ENCODE peak calls at places on chromosomes 7 and 10, in six cellular contexts. Z, C, H, S, R and O are unnamed samples.

GRCh38 chr7:19707240-19707639 is 1.6 kb downstream of the POLR1F start:
- DNase-seq in H (no peak), C (no peak), R (no peak), Z (peak), S (no peak), O (no peak)

GRCh38 chr7:30179016-30179436 is 44.2 kb downstream of the MTURN start:
- DNase-seq in Z (no peak), H (no peak), C (peak), R (no peak), S (peak), O (no peak)

GRCh38 chr7:25805027-25805687 is 346.8 kb upstream of the NFE2L3 start:
- DNase-seq in Z (peak), H (no peak), C (no peak), S (no peak), R (peak), O (no peak)

GRCh38 chr7:103065666-103066065 is 8.9 kb downstream of the FBXL13 start:
- DNase-seq in C (peak), Z (peak), R (no peak), S (peak), H (peak), O (no peak)

GRCh38 chr7:46279290-46279689 is 358.2 kb upstream of the IGFBP3 start:
- DNase-seq in H (no peak), R (no peak), Z (no peak), S (no peak), C (no peak), O (no peak)

GRCh38 chr7:108660465-108660864 is 90.8 kb downstream of the DNAJB9 start:
- DNase-seq in Z (peak), C (no peak), H (no peak), S (no peak), R (no peak), O (no peak)

GRCh38 chr10:86443069-86443468 is 76.5 kb upstream of the GRID1 start:
- DNase-seq in S (no peak), Z (peak), C (no peak), H (no peak), R (no peak), O (no peak)

GRCh38 chr7:82007315-82007714 is 237.5 kb upstream of the HGF start:
- DNase-seq in R (no peak), S (no peak), H (no peak), Z (no peak), C (no peak), O (no peak)

GRCh38 chr7:82897500-82897899 is 265.2 kb downstream of the PCLO start:
- DNase-seq in C (no peak), S (no peak), Z (no peak), H (no peak), R (no peak), O (no peak)

GRCh38 chr10:29648114-29648982 is 13.6 kb upstream of the SVIL start:
- DNase-seq in H (no peak), Z (peak), S (no peak), R (no peak), C (no peak), O (no peak)

GRCh38 chr10:68871731-68872342 is 29.3 kb upstream of the DDX50 start:
- DNase-seq in C (no peak), H (no peak), R (no peak), Z (peak), S (no peak), O (peak)

GRCh38 chr7:136555933-136556332 is 312.5 kb upstream of the CHRM2 start:
- DNase-seq in H (no peak), R (no peak), C (no peak), Z (no peak), S (no peak), O (no peak)

GRCh38 chr7:7969306-7970112 is 913 bp downstream of the GLCCI1 start:
- DNase-seq in Z (peak), S (peak), H (peak), C (peak), R (peak), O (peak)

GRCh38 chr10:108736111-108736510 is 1187.2 kb downstream of the XPNPEP1 start:
- DNase-seq in S (no peak), C (no peak), H (no peak), Z (peak), R (no peak), O (peak)

GRCh38 chr7:98110249-98111022 is 3.8 kb downstream of the LMTK2 start:
- DNase-seq in R (peak), Z (no peak), C (no peak), S (no peak), H (no peak), O (no peak)

GRCh38 chr10:93334901-93335312 is 147.2 kb downstream of the MYOF start:
- DNase-seq in Z (peak), S (no peak), H (no peak), C (no peak), R (no peak), O (no peak)

DNA sequence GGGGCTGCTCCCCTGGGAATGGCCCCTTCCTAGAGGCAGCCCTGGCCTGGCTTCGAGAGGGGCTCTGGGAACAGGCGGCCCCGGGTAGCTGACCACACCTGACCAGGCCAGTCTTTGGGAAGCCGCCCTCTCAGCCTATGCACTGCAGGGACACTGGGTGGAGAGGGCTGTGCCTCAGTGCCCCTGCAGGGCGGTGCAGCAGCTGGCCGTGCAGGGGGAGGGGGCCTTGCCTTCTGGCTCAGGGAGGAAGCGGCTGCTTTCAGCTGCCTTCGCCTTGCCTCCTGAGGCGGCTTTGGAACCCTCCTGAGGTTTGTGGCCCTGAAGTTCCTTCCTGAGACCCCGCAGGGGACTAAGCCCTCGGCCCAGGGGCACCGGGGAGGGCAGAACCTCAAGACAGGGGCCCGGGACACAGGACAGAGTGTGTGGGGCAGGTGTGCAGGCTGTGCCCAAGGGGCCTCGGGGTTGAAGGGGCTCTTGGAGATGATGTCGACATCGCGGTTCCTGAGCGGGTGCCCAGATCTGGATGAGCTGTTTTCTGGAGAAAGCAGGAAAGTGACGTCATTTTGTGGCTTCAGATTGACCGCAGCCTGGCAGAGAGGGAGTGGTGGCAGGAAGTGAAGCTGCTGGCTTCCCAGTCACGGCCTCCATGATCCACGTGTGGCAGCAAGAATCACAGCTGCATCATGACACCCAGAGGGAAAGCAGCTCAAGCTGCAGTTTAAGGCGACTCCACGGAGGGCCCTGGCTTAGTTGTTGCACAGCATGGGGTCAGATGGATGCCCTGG is 17.7 kb downstream of the ADAM8 start:
- DNase-seq in R (peak), Z (peak), C (no peak), H (peak), S (no peak), O (peak)
- H3K4me3 ChIP-seq in R (no peak), Z (no peak), C (no peak), H (no peak), S (no peak), O (no peak)

DNA sequence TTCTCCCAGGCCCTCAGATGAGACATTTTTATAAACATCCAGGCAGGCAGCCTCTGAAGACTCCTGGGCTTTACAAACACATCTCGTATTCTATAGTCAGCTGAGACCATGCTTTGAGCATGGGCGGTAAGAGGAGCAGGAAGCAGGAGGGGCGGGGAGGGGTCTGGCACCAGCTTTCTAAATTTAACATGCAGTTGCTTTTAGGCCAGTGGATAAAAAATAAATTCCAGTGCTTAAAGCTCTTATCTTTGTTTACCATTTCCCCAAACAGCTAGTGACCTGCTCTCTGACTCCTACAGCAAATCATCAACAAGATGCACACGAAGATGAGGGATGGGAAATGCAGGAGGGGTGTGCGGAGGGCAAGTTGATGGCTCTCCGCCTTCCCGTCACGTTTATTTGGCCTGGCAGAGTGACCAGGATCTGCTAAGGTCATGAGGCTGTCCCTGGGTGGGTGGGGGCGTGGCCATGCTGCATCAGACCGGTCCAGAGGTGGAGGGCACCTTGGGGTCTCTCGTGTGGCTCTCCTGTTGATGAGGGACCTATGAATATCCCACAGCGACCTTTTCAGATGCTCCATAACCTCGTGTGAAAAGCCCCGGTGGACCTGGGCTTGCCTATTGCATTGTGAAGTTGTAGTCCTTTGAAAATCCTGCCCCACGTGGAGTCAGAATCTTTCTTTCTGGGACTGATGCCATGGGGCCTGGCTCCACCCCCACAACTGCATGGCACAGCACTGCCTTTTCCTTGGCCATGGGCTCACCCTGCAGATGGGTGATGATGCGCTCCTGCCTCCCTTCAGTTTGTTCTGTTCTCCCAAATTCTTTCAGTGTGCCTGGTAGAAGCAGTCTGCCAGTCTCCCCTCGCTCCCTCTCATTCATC is 67.5 kb downstream of the PARP12 start:
- DNase-seq in H (no peak), C (no peak), R (peak), Z (peak), S (no peak), O (no peak)
- TF ChIP-seq CTCF in H (no peak), C (no peak), R (no peak), Z (no peak), S (no peak), O (no peak)

DNA sequence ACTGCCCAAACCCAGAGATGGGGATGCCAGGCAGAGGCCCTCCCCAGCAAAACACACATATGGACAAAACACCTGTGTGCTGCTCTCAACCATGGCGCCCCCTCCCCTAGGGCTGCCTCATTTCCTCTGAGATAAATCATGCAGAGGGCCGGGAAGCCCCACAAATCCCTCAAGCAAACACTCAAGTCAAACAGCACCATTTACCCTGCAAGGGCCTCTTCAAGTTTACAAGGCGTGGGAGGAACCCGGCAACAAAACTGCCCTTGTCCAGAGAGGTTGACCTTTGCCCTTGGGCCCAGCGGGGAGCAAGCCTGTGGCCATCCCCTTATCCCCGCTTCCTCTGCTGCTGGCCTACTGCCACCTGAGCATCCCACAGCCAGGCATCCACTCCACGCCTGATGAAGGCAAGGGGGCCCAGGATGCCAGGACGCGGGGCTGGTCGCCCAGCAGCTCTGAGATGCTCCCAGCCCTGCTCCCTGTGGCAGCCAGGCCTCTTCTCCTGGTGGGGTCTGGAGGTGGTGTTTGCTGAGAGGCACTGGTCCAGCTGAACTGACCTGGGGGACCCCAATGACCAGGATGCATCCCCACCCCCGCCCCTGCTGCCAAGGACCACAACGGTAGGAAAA is 77.4 kb downstream of the DLG5 start:
- DNase-seq in S (peak), C (peak), R (no peak), Z (no peak), H (no peak), O (no peak)
- H3K4me3 ChIP-seq in S (no peak), C (no peak), R (no peak), Z (no peak), H (no peak), O (no peak)

GRCh38 chr10:47403401-47404318 is 19.6 kb upstream of the ZNF488 start:
- DNase-seq in H (peak), C (no peak), S (no peak), Z (no peak), R (no peak), O (no peak)
- TF ChIP-seq CTCF in H (no peak), C (peak), S (peak), Z (peak), R (no peak), O (no peak)